ENCODE peak calls at places on chromosomes 3 and 15, in five cellular contexts. One of them, this sample, is unnamed.

GRCh38 chr3:23859012-23859743 is 53.4 kb downstream of the UBE2E1 start:
- DNase-seq in fibroblast of lung: peak; percentile 30
- DNase-seq in HCT116: no peak
- DNase-seq in neural progenitor cell: no peak
- DNase-seq in PC-3: peak; percentile 78
- DNase-seq in this sample: no peak

GRCh38 chr3:51099794-51100542 is 285.1 kb upstream of the MANF start:
- DNase-seq in neural progenitor cell: peak; percentile 71
- DNase-seq in fibroblast of lung: peak; percentile 62
- DNase-seq in PC-3: peak; percentile 79
- DNase-seq in HCT116: peak; percentile 41
- DNase-seq in this sample: peak; percentile 26

GRCh38 chr15:68924866-68925599 is 5.3 kb upstream of the SPESP1 start:
- DNase-seq in fibroblast of lung: peak; percentile 77
- DNase-seq in HCT116: peak; percentile 66
- DNase-seq in neural progenitor cell: peak; percentile 85
- DNase-seq in PC-3: peak; percentile 86
- DNase-seq in this sample: peak; percentile 39

GRCh38 chr15:27681038-27681437 is 418.1 kb downstream of the OCA2 start:
- DNase-seq in fibroblast of lung: no peak
- DNase-seq in HCT116: no peak
- DNase-seq in PC-3: no peak
- DNase-seq in neural progenitor cell: no peak
- DNase-seq in this sample: no peak

GRCh38 chr3:64098686-64099085 is 75.4 kb upstream of the PSMD6 start:
- DNase-seq in fibroblast of lung: no peak
- DNase-seq in HCT116: no peak
- DNase-seq in neural progenitor cell: no peak
- DNase-seq in PC-3: peak; percentile 53
- DNase-seq in this sample: no peak

GRCh38 chr3:55486857-55487375 is at the start of gene WNT5A:
- DNase-seq in fibroblast of lung: peak; percentile 62
- DNase-seq in PC-3: peak; percentile 56
- DNase-seq in neural progenitor cell: peak; percentile 82
- DNase-seq in HCT116: no peak
- DNase-seq in this sample: peak; percentile 51

GRCh38 chr3:42803800-42804112 is 534 bp downstream of the HIGD1A start:
- DNase-seq in fibroblast of lung: no peak
- DNase-seq in HCT116: no peak
- DNase-seq in PC-3: no peak
- DNase-seq in neural progenitor cell: peak; percentile 60
- DNase-seq in this sample: no peak

GRCh38 chr15:92636950-92637481 is 18.6 kb downstream of the FAM174B start:
- DNase-seq in PC-3: peak; percentile 84
- DNase-seq in neural progenitor cell: no peak
- DNase-seq in HCT116: peak; percentile 12
- DNase-seq in fibroblast of lung: no peak
- DNase-seq in this sample: no peak

GRCh38 chr3:191425322-191425734 is 35.6 kb upstream of the PYDC2 start:
- DNase-seq in HCT116: no peak
- DNase-seq in neural progenitor cell: no peak
- DNase-seq in PC-3: no peak
- DNase-seq in fibroblast of lung: no peak
- DNase-seq in this sample: no peak

GRCh38 chr3:154137036-154137435 is 15.8 kb downstream of the ARHGEF26 start:
- DNase-seq in PC-3: no peak
- DNase-seq in neural progenitor cell: peak; percentile 22
- DNase-seq in HCT116: no peak
- DNase-seq in fibroblast of lung: no peak
- DNase-seq in this sample: no peak

GRCh38 chr15:34360298-34360697 is 6.7 kb downstream of the LPCAT4 start:
- DNase-seq in neural progenitor cell: peak; percentile 57
- DNase-seq in fibroblast of lung: no peak
- DNase-seq in HCT116: peak; percentile 56
- DNase-seq in PC-3: peak; percentile 98
- DNase-seq in this sample: no peak

GRCh38 chr3:178127221-178127620 is 409.0 kb upstream of the KCNMB2 start:
- DNase-seq in fibroblast of lung: no peak
- DNase-seq in neural progenitor cell: peak; percentile 3
- DNase-seq in PC-3: no peak
- DNase-seq in HCT116: no peak
- DNase-seq in this sample: no peak

GRCh38 chr3:139982404-139982803 is 47.4 kb downstream of the CLSTN2 start:
- DNase-seq in fibroblast of lung: no peak
- DNase-seq in HCT116: no peak
- DNase-seq in neural progenitor cell: peak; percentile 11
- DNase-seq in PC-3: no peak
- DNase-seq in this sample: no peak

GRCh38 chr3:171334465-171334811 is 125.8 kb downstream of the TNIK start:
- DNase-seq in PC-3: no peak
- DNase-seq in HCT116: no peak
- DNase-seq in fibroblast of lung: no peak
- DNase-seq in neural progenitor cell: no peak
- DNase-seq in this sample: peak; percentile 54

GRCh38 chr3:111715911-111716523 is 120.9 kb upstream of the ZBED2 start:
- DNase-seq in neural progenitor cell: peak; percentile 13
- DNase-seq in PC-3: peak; percentile 87
- DNase-seq in fibroblast of lung: peak; percentile 51
- DNase-seq in HCT116: no peak
- DNase-seq in this sample: no peak

GRCh38 chr3:134544306-134544705 is 58.4 kb downstream of the CEP63 start:
- DNase-seq in neural progenitor cell: no peak
- DNase-seq in HCT116: no peak
- DNase-seq in PC-3: no peak
- DNase-seq in fibroblast of lung: peak; percentile 5
- DNase-seq in this sample: no peak

GRCh38 chr3:192223815-192224214 is 503.5 kb downstream of the FGF12 start:
- DNase-seq in neural progenitor cell: no peak
- DNase-seq in fibroblast of lung: no peak
- DNase-seq in HCT116: no peak
- DNase-seq in PC-3: no peak
- DNase-seq in this sample: no peak

GRCh38 chr3:138899592-138899991 is 47.3 kb downstream of the FOXL2 start:
- DNase-seq in fibroblast of lung: no peak
- DNase-seq in HCT116: no peak
- DNase-seq in PC-3: no peak
- DNase-seq in neural progenitor cell: no peak
- DNase-seq in this sample: peak; percentile 7

GRCh38 chr3:54988302-54989022 is 60.6 kb upstream of the LRTM1 start:
- DNase-seq in fibroblast of lung: peak; percentile 91
- DNase-seq in HCT116: no peak
- DNase-seq in PC-3: no peak
- DNase-seq in neural progenitor cell: no peak
- DNase-seq in this sample: peak; percentile 76

GRCh38 chr15:60265057-60265456 is 132.7 kb downstream of the ANXA2 start:
- DNase-seq in PC-3: no peak
- DNase-seq in fibroblast of lung: no peak
- DNase-seq in HCT116: no peak
- DNase-seq in neural progenitor cell: no peak
- DNase-seq in this sample: no peak

GRCh38 chr3:171349392-171349791 is 110.8 kb downstream of the TNIK start:
- DNase-seq in PC-3: peak; percentile 61
- DNase-seq in fibroblast of lung: no peak
- DNase-seq in HCT116: no peak
- DNase-seq in neural progenitor cell: no peak
- DNase-seq in this sample: peak; percentile 32

GRCh38 chr3:42732196-42732828 is 29.7 kb upstream of the HHATL start:
- DNase-seq in HCT116: no peak
- DNase-seq in PC-3: no peak
- DNase-seq in neural progenitor cell: no peak
- DNase-seq in fibroblast of lung: no peak
- DNase-seq in this sample: no peak

GRCh38 chr3:147705626-147706025 is 296.5 kb downstream of the ZIC1 start:
- DNase-seq in PC-3: no peak
- DNase-seq in HCT116: no peak
- DNase-seq in neural progenitor cell: no peak
- DNase-seq in fibroblast of lung: no peak
- DNase-seq in this sample: no peak

DNA sequence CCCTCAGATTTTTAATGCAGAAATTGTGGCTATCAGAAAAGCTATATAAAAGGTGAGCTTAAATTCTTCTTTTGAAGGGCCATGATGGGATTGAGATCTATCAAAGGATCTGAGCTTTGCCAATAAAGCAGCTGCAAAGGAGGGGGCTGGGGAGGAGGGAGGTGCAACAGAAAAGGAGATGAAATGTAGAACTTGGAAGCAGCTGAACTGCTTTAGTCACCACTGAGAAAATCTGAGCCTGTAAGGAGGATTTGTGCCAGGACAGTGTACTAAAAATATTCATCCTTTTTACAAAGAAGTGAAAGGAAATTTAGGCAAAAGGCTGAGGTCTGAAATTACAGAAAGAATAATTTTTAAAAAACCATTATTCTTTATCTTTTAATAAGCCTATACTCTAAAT is 10.3 kb downstream of the TSPAN3 start:
- DNase-seq in neural progenitor cell: no peak
- DNase-seq in fibroblast of lung: peak; percentile 79
- DNase-seq in HCT116: no peak
- DNase-seq in PC-3: no peak
- DNase-seq in this sample: peak; percentile 42
- H4K20me1 ChIP-seq in neural progenitor cell: peaks cover 98% of the 10 kb centered on the region
- H4K20me1 ChIP-seq in fibroblast of lung: no peaks in the 10 kb centered on the region
- H4K20me1 ChIP-seq in HCT116: peaks cover 17% of the 10 kb centered on the region
- H4K20me1 ChIP-seq in PC-3: peaks cover 3% of the 10 kb centered on the region
- H4K20me1 ChIP-seq in this sample: peaks cover 74% of the 10 kb centered on the region

GRCh38 chr3:124791142-124791541 is 60.9 kb downstream of the UMPS start:
- DNase-seq in HCT116: no peak
- DNase-seq in fibroblast of lung: no peak
- DNase-seq in neural progenitor cell: no peak
- DNase-seq in PC-3: no peak
- DNase-seq in this sample: no peak

GRCh38 chr3:124792341-124793034 is 62.2 kb downstream of the UMPS start:
- DNase-seq in PC-3: no peak
- DNase-seq in HCT116: no peak
- DNase-seq in fibroblast of lung: no peak
- DNase-seq in neural progenitor cell: no peak
- DNase-seq in this sample: peak; percentile 39

GRCh38 chr3:124791639-124792111 is 61.4 kb downstream of the UMPS start:
- DNase-seq in HCT116: no peak
- DNase-seq in PC-3: no peak
- DNase-seq in neural progenitor cell: no peak
- DNase-seq in fibroblast of lung: peak; percentile 91
- DNase-seq in this sample: peak; percentile 99

GRCh38 chr3:124796477-124796876 is 66.2 kb downstream of the UMPS start:
- DNase-seq in PC-3: no peak
- DNase-seq in fibroblast of lung: no peak
- DNase-seq in neural progenitor cell: no peak
- DNase-seq in HCT116: no peak
- DNase-seq in this sample: no peak

GRCh38 chr3:124793054-124793740 is 62.9 kb downstream of the UMPS start:
- DNase-seq in HCT116: no peak
- DNase-seq in fibroblast of lung: no peak
- DNase-seq in neural progenitor cell: no peak
- DNase-seq in PC-3: peak; percentile 63
- DNase-seq in this sample: no peak
- H3K9ac ChIP-seq in HCT116: no peak overlapping the region
- H3K9ac ChIP-seq in fibroblast of lung: no peak overlapping the region
- H3K9ac ChIP-seq in neural progenitor cell: no peak overlapping the region
- H3K9ac ChIP-seq in PC-3: no peak overlapping the region
- H3K9ac ChIP-seq in this sample: peak overlapping the region; percentile 75

GRCh38 chr3:141547791-141548190 is 61.0 kb downstream of the RASA2 start:
- DNase-seq in HCT116: no peak
- DNase-seq in PC-3: no peak
- DNase-seq in neural progenitor cell: no peak
- DNase-seq in fibroblast of lung: no peak
- DNase-seq in this sample: no peak

GRCh38 chr3:141542202-141542959 is 55.6 kb downstream of the RASA2 start:
- DNase-seq in PC-3: no peak
- DNase-seq in HCT116: no peak
- DNase-seq in fibroblast of lung: no peak
- DNase-seq in neural progenitor cell: no peak
- DNase-seq in this sample: no peak

GRCh38 chr3:141546586-141546985 is 59.8 kb downstream of the RASA2 start:
- DNase-seq in fibroblast of lung: no peak
- DNase-seq in neural progenitor cell: no peak
- DNase-seq in HCT116: no peak
- DNase-seq in PC-3: no peak
- DNase-seq in this sample: no peak

GRCh38 chr3:141542989-141543388 is 56.2 kb downstream of the RASA2 start:
- DNase-seq in HCT116: no peak
- DNase-seq in fibroblast of lung: no peak
- DNase-seq in neural progenitor cell: no peak
- DNase-seq in PC-3: no peak
- DNase-seq in this sample: no peak

DNA sequence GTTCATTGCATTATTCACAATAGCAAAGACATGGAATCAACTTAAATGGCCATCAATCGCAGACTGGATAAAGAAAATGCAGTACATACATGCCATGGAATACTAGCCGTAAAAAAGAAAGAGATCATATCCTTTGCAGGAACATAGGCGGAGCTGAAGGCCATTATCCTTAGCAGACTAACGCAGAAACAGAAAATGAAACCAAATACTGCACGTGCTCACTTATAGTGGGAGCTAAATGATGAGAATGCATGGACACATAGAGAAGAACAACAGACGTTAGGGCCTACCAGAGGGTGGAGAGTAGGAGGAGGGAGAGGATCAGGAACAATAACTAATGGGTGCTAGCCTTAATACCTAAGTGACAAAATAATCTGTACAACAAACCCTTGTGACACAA is 57.9 kb downstream of the RASA2 start:
- DNase-seq in neural progenitor cell: no peak
- DNase-seq in HCT116: no peak
- DNase-seq in PC-3: no peak
- DNase-seq in fibroblast of lung: no peak
- DNase-seq in this sample: no peak
- H3K36me3 ChIP-seq in neural progenitor cell: peaks cover 20% of the 10 kb centered on the region
- H3K36me3 ChIP-seq in HCT116: no peaks in the 10 kb centered on the region
- H3K36me3 ChIP-seq in PC-3: peaks cover 19% of the 10 kb centered on the region
- H3K36me3 ChIP-seq in fibroblast of lung: no peaks in the 10 kb centered on the region
- H3K36me3 ChIP-seq in this sample: peaks cover 16% of the 10 kb centered on the region

DNA sequence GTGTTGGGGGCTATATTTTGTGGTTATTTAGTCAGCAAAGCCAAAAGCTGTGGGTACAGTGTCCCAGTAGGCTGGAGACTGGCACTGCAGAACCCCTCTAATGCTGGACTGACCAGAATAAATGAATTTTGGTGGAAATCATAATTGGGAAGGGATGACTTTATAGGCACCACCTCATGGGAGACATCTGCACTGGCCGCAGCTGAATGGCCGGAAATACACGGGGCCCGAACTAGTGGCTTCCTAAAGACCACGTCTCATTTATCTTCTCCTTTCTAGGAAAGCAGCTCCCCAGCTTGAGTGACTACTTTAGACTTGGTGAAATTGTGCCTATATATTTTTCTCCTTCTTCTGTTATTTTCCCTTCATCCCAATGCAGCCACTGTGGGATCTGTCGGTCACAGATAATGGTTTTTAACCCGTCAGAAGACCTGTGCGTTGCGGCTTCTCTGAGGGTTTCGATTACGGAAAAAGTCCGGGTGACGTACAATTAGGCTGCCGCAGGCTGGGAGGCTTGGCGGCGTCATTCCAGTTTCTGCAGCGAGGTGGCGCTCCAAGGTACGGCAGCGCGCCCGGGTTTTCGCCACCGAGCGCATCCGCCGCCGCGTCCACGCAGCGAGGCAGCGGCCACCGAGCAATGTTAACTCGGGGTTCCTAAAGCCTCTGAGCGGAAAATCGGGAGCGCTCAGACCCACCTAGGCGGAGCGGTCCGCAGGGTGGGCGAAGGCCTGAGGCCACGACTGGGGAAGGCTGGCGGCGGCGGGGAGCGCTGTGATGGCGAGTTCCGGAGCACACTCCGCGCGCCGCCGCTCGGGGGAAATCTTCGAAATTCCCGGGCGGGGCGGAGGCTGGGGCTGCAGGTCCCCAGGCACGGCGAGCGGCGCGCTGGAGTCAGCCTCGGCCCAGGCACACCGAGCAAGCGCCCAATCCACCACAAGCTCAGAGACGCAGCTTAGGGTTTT is 26.3 kb downstream of the NR2F2 start:
- DNase-seq in HCT116: peak; percentile 72
- DNase-seq in neural progenitor cell: peak; percentile 88
- DNase-seq in PC-3: peak; percentile 87
- DNase-seq in fibroblast of lung: peak; percentile 86
- DNase-seq in this sample: peak; percentile 81
- H4K20me1 ChIP-seq in HCT116: no peaks in the 10 kb centered on the region
- H4K20me1 ChIP-seq in neural progenitor cell: peaks cover 40% of the 10 kb centered on the region
- H4K20me1 ChIP-seq in PC-3: no peaks in the 10 kb centered on the region
- H4K20me1 ChIP-seq in fibroblast of lung: no peaks in the 10 kb centered on the region
- H4K20me1 ChIP-seq in this sample: peaks cover under 1% of the 10 kb centered on the region

This sample was measured in astrocyte.